ENCODE peak calls at places on chromosome 6, in four cellular contexts. G is HepG2, Z is GM12878, E is K562. L is an unnamed sample.
A peak's percentile ranks its signal among the peaks of the same experiment; 100 is the strongest.

GRCh38 chr6:95169790-95170189 is 407.5 kb upstream of the MANEA start:
- DNase-seq in Z (no peak), E (no peak), G (no peak), L (no peak)

GRCh38 chr6:118344014-118344670 is 204.0 kb upstream of the PLN start:
- DNase-seq in G (peak; percentile 36), E (no peak), Z (no peak), L (no peak)

GRCh38 chr6:97198181-97198580 is 84.8 kb downstream of the MMS22L start:
- DNase-seq in G (no peak), Z (no peak), E (no peak), L (no peak)

GRCh38 chr6:126307859-126308258 is 32.1 kb upstream of the CENPW start:
- DNase-seq in E (no peak), Z (no peak), G (no peak), L (peak; percentile 9)

GRCh38 chr6:52570291-52570700 is 6.6 kb downstream of the TRAM2 start:
- DNase-seq in G (no peak), E (no peak), Z (no peak), L (no peak)

GRCh38 chr6:29647927-29648642 is 8.8 kb upstream of the MOG start:
- DNase-seq in E (no peak), Z (no peak), G (peak; percentile 39), L (peak; percentile 55)

GRCh38 chr6:75428204-75428603 is 65.4 kb downstream of the FILIP1 start:
- DNase-seq in Z (no peak), E (no peak), G (no peak), L (no peak)

GRCh38 chr6:139927236-139927635 is 552.8 kb upstream of the CITED2 start:
- DNase-seq in G (no peak), Z (no peak), E (no peak), L (no peak)

GRCh38 chr6:166019214-166019613 is 148.4 kb downstream of the TBXT start:
- DNase-seq in G (no peak), E (no peak), Z (no peak), L (no peak)

GRCh38 chr6:46098678-46099077 is 31.1 kb upstream of the ENPP4 start:
- DNase-seq in E (no peak), G (peak; percentile 68), Z (no peak), L (no peak)

GRCh38 chr6:133040025-133040838 is 200.9 kb upstream of the EYA4 start:
- DNase-seq in G (peak; percentile 54), Z (no peak), E (no peak), L (peak; percentile 21)

GRCh38 chr6:13538084-13538483 is 36.3 kb upstream of the SIRT5 start:
- DNase-seq in Z (no peak), E (peak; percentile 47), G (peak; percentile 55), L (peak; percentile 69)

GRCh38 chr6:9028086-9028485 is 592.7 kb upstream of the SLC35B3 start:
- DNase-seq in Z (no peak), E (no peak), G (no peak), L (no peak)

GRCh38 chr6:100968934-100969333 is 87.8 kb upstream of the ASCC3 start:
- DNase-seq in E (no peak), Z (no peak), G (peak; percentile 40), L (no peak)

GRCh38 chr6:140046030-140046632 is 671.7 kb upstream of the CITED2 start:
- DNase-seq in G (no peak), E (no peak), Z (no peak), L (no peak)

GRCh38 chr6:138970856-138971425 is 17.1 kb downstream of the REPS1 start:
- DNase-seq in Z (no peak), G (no peak), E (no peak), L (no peak)

GRCh38 chr6:138572200-138572875 is 73.0 kb upstream of the NHSL1 start:
- DNase-seq in E (no peak), Z (no peak), G (peak; percentile 97), L (no peak)

GRCh38 chr6:66628917-66629316 is 921.9 kb upstream of the EYS start:
- DNase-seq in E (no peak), G (no peak), Z (no peak), L (no peak)

GRCh38 chr6:117548797-117549301 is 53.5 kb downstream of the GOPC start:
- DNase-seq in Z (no peak), E (no peak), G (peak; percentile 77), L (no peak)

GRCh38 chr6:45163952-45164766 is 164.0 kb upstream of the RUNX2 start:
- DNase-seq in Z (peak; percentile 51), E (no peak), G (no peak), L (no peak)

GRCh38 chr6:142893088-142893487 is 51.9 kb downstream of the HIVEP2 start:
- DNase-seq in E (no peak), G (no peak), Z (no peak), L (peak; percentile 3)

GRCh38 chr6:30721198-30722024 is 1.3 kb downstream of the TUBB start:
- DNase-seq in Z (no peak), G (peak; percentile 80), E (peak; percentile 90), L (peak; percentile 91)

GRCh38 chr6:105606871-105607421 is 204.1 kb upstream of the PREP start:
- DNase-seq in E (no peak), Z (no peak), G (no peak), L (no peak)

GRCh38 chr6:168309183-168309582 is 10.4 kb downstream of the DACT2 start:
- DNase-seq in G (no peak), Z (no peak), E (no peak), L (no peak)

GRCh38 chr6:120363429-120363828 is 970.9 kb downstream of the TBC1D32 start:
- DNase-seq in G (no peak), E (no peak), Z (no peak), L (no peak)

GRCh38 chr6:152783217-152783878 is 32.8 kb downstream of the VIP start:
- DNase-seq in G (no peak), E (no peak), Z (no peak), L (no peak)

GRCh38 chr6:138601128-138601527 is 101.8 kb upstream of the NHSL1 start:
- DNase-seq in E (no peak), G (no peak), Z (no peak), L (no peak)

GRCh38 chr6:20840675-20841074 is 306.4 kb downstream of the CDKAL1 start:
- DNase-seq in Z (no peak), E (no peak), G (no peak), L (no peak)

GRCh38 chr6:137051790-137052472 is 7.2 kb upstream of the IL20RA start:
- DNase-seq in G (peak; percentile 50), E (no peak), Z (no peak), L (no peak)

GRCh38 chr6:110898111-110898510 is 23.5 kb downstream of the AMD1 start:
- DNase-seq in G (no peak), E (no peak), Z (no peak), L (no peak)

GRCh38 chr6:98641929-98642328 is 192.4 kb upstream of the POU3F2 start:
- DNase-seq in G (peak; percentile 77), Z (no peak), E (no peak), L (no peak)

GRCh38 chr6:116314218-116314617 is 34.5 kb upstream of the TSPYL1 start:
- DNase-seq in G (no peak), E (no peak), Z (no peak), L (no peak)
- TF ChIP-seq FOXM1 in G (no peak), E (no peak), Z (no peak), L (no peak)

GRCh38 chr6:2651966-2652365 is 98.8 kb downstream of the MYLK4 start:
- DNase-seq in G (no peak), E (no peak), Z (no peak), L (no peak)

GRCh38 chr6:2656460-2657064 is 94.2 kb downstream of the MYLK4 start:
- DNase-seq in Z (no peak), G (no peak), E (no peak), L (no peak)

GRCh38 chr6:2655844-2656433 is 94.8 kb downstream of the MYLK4 start:
- DNase-seq in G (no peak), Z (no peak), E (no peak), L (no peak)

GRCh38 chr6:2651536-2651935 is 99.2 kb downstream of the MYLK4 start:
- DNase-seq in Z (no peak), E (no peak), G (no peak), L (no peak)

DNA sequence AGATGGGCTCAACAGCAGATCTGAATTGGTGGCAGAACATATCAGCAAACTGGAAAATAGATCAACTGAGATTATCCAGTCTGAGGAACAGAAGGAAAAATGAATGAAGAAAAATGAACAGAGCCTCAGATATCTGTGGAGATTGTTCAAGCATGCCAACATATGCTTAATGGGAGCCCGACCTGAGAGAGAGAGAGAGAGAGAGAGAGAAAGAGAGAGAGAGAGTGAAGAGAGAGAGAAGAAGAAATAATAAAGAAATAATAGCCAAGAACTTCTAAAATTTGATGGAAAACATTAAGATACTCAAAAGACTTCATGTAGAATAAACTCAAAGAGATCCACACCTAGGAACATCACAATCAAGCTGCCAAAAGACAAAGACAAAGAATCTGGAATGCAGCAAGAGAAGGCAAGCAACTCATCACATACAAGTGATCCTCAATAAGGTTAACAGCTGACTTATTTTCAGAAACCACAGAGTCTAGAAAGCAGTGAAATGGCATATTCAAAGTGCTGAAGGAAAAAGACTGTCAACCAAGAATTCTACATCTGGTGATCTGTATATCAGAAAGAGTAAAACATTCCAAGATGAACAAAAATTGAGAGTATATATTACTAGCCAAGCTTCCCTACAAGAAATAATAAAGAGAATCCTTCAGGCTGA is 97.2 kb downstream of the MYLK4 start:
- DNase-seq in G (no peak), Z (no peak), E (no peak), L (no peak)
- TF ChIP-seq ZBTB33 in G (no peak), Z (no peak), E (no peak), L (no peak)

GRCh38 chr6:7154341-7155139 is 46.8 kb downstream of the RREB1 start:
- DNase-seq in Z (peak; percentile 80), G (no peak), E (no peak), L (no peak)
- TF ChIP-seq FOXM1 in Z (peak; percentile 92), G (no peak), E (no peak), L (no peak)

GRCh38 chr6:149184523-149184922 is 133.0 kb upstream of the TAB2 start:
- DNase-seq in G (no peak), Z (no peak), E (no peak), L (no peak)
- TF ChIP-seq ZBTB33 in G (no peak), Z (no peak), E (no peak), L (no peak)